ENCODE peak calls at places on chromosomes 5 and 9, in nine cellular contexts. M is BE2C; P is aorta; G is upper lobe of right lung; H is NCI-H524 treated with DMSO at 0.1 percent for 48 hours; A is activated gamma-delta T cell treated with Interleukin-2 at 50 U/mL for 16 hours; K is GM10248; U is posterior cingulate gyrus; Y is stimulated activated naive CD8-positive, alpha-beta T cell treated with anti-CD3 and anti-CD28 coated beads, Interleukin-15, Interleukin-2, amounts not matched to agents 100 U/mL and 50 U/mL, for 24 hours. N is an unnamed sample.

GRCh38 chr9:35814106-35814840 is 569 bp downstream of the HINT2 start:
- DNase-seq in K (peak), A (peak), P (peak), U (peak), M (peak), Y (peak), G (peak), H (no peak), N (no peak)

GRCh38 chr9:72428329-72428728 is 63.3 kb upstream of the ZFAND5 start:
- DNase-seq in K (no peak), G (no peak), Y (no peak), H (no peak), M (no peak), P (no peak), A (no peak), U (no peak), N (peak)

GRCh38 chr5:90932052-90932699 is 373.6 kb downstream of the ADGRV1 start:
- DNase-seq in P (no peak), M (peak), U (peak), G (no peak), Y (peak), A (peak), K (peak), H (no peak), N (no peak)

GRCh38 chr9:132185164-132186009 is 23.5 kb downstream of the NTNG2 start:
- DNase-seq in A (no peak), U (peak), K (no peak), H (no peak), M (no peak), G (no peak), Y (no peak), P (no peak), N (no peak)

GRCh38 chr9:122364117-122364782 is 6.6 kb upstream of the PTGS1 start:
- DNase-seq in P (no peak), Y (no peak), G (no peak), U (no peak), M (no peak), H (no peak), K (no peak), A (no peak), N (no peak)

GRCh38 chr5:163978897-163979296 is 473.5 kb downstream of the MAT2B start:
- DNase-seq in A (no peak), K (no peak), U (no peak), Y (no peak), M (peak), P (no peak), H (no peak), G (no peak), N (no peak)

GRCh38 chr5:53476019-53476418 is 4.4 kb upstream of the FST start:
- DNase-seq in H (no peak), M (no peak), G (no peak), P (no peak), Y (no peak), A (no peak), U (no peak), K (no peak), N (no peak)

GRCh38 chr9:115593587-115594091 is 475.7 kb upstream of the TNC start:
- DNase-seq in Y (no peak), K (peak), P (no peak), U (no peak), A (no peak), H (no peak), M (peak), G (no peak), N (no peak)

GRCh38 chr5:67179695-67180302 is 16.8 kb downstream of the CD180 start:
- DNase-seq in M (no peak), K (no peak), A (no peak), H (no peak), P (no peak), Y (no peak), U (no peak), G (no peak), N (no peak)

GRCh38 chr5:179746872-179747271 is 14.2 kb downstream of the MAML1 start:
- DNase-seq in A (no peak), M (no peak), U (no peak), H (no peak), Y (no peak), K (no peak), P (no peak), G (no peak), N (no peak)

GRCh38 chr5:126351138-126351537 is 72.1 kb upstream of the GRAMD2B start:
- DNase-seq in A (no peak), U (no peak), P (no peak), H (no peak), Y (no peak), G (no peak), K (no peak), M (no peak), N (peak)

GRCh38 chr5:142235050-142235797 is 89.6 kb downstream of the SPRY4 start:
- DNase-seq in U (no peak), Y (peak), H (no peak), P (no peak), M (no peak), A (no peak), G (no peak), K (no peak), N (no peak)

GRCh38 chr9:110065527-110065926 is 142.4 kb downstream of the C9orf152 start:
- DNase-seq in K (no peak), U (no peak), Y (no peak), G (no peak), M (no peak), P (no peak), A (no peak), H (no peak), N (no peak)

GRCh38 chr9:2158111-2158610 is 143.0 kb downstream of the SMARCA2 start:
- DNase-seq in Y (peak), M (no peak), P (no peak), K (peak), A (peak), H (peak), G (peak), U (peak), N (no peak)

N was measured in BJ.